ENCODE peak calls at places on chromosomes 12 and 14, in five cellular contexts. One of them, this sample, is unnamed.

GRCh38 chr12:115817399-115817798 is 460.1 kb downstream of the MED13L start:
- DNase-seq in stimulated activated CD4-positive, alpha-beta T cell treated with anti-CD3 and anti-CD28 coated beads, Interleukin-4, amount 100 ng/mL, for 48 hours: no peak
- DNase-seq in activated CD4-positive, alpha-beta T cell treated with anti-CD3 and anti-CD28 coated beads for 48 hours: no peak
- DNase-seq in HuH-7: no peak
- DNase-seq in lung: no peak
- DNase-seq in this sample: no peak

GRCh38 chr12:53928054-53928879 is 10.4 kb upstream of the HOXC13 start:
- DNase-seq in stimulated activated CD4-positive, alpha-beta T cell treated with anti-CD3 and anti-CD28 coated beads, Interleukin-4, amount 100 ng/mL, for 48 hours: no peak
- DNase-seq in activated CD4-positive, alpha-beta T cell treated with anti-CD3 and anti-CD28 coated beads for 48 hours: no peak
- DNase-seq in HuH-7: no peak
- DNase-seq in lung: no peak
- DNase-seq in this sample: no peak

GRCh38 chr14:97891515-97891914 is 1094.3 kb downstream of the VRK1 start:
- DNase-seq in stimulated activated CD4-positive, alpha-beta T cell treated with anti-CD3 and anti-CD28 coated beads, Interleukin-4, amount 100 ng/mL, for 48 hours: no peak
- DNase-seq in activated CD4-positive, alpha-beta T cell treated with anti-CD3 and anti-CD28 coated beads for 48 hours: no peak
- DNase-seq in HuH-7: no peak
- DNase-seq in lung: no peak
- DNase-seq in this sample: no peak

GRCh38 chr12:56098592-56098991 is 5.8 kb upstream of the PA2G4 start:
- DNase-seq in stimulated activated CD4-positive, alpha-beta T cell treated with anti-CD3 and anti-CD28 coated beads, Interleukin-4, amount 100 ng/mL, for 48 hours: no peak
- DNase-seq in activated CD4-positive, alpha-beta T cell treated with anti-CD3 and anti-CD28 coated beads for 48 hours: no peak
- DNase-seq in HuH-7: no peak
- DNase-seq in lung: no peak
- DNase-seq in this sample: no peak

GRCh38 chr12:127290251-127290650 is 976.7 kb upstream of the TMEM132C start:
- DNase-seq in stimulated activated CD4-positive, alpha-beta T cell treated with anti-CD3 and anti-CD28 coated beads, Interleukin-4, amount 100 ng/mL, for 48 hours: no peak
- DNase-seq in activated CD4-positive, alpha-beta T cell treated with anti-CD3 and anti-CD28 coated beads for 48 hours: no peak
- DNase-seq in HuH-7: no peak
- DNase-seq in lung: no peak
- DNase-seq in this sample: no peak

GRCh38 chr14:27608377-27608776 is 1010.5 kb upstream of the NOVA1 start:
- DNase-seq in stimulated activated CD4-positive, alpha-beta T cell treated with anti-CD3 and anti-CD28 coated beads, Interleukin-4, amount 100 ng/mL, for 48 hours: no peak
- DNase-seq in activated CD4-positive, alpha-beta T cell treated with anti-CD3 and anti-CD28 coated beads for 48 hours: no peak
- DNase-seq in HuH-7: peak
- DNase-seq in lung: no peak
- DNase-seq in this sample: no peak

GRCh38 chr12:56725723-56726102 is 614 bp upstream of the NACA start:
- DNase-seq in stimulated activated CD4-positive, alpha-beta T cell treated with anti-CD3 and anti-CD28 coated beads, Interleukin-4, amount 100 ng/mL, for 48 hours: no peak
- DNase-seq in activated CD4-positive, alpha-beta T cell treated with anti-CD3 and anti-CD28 coated beads for 48 hours: no peak
- DNase-seq in HuH-7: no peak
- DNase-seq in lung: no peak
- DNase-seq in this sample: no peak

GRCh38 chr14:68547305-68548193 is 245.3 kb downstream of the ZFP36L1 start:
- DNase-seq in stimulated activated CD4-positive, alpha-beta T cell treated with anti-CD3 and anti-CD28 coated beads, Interleukin-4, amount 100 ng/mL, for 48 hours: no peak
- DNase-seq in activated CD4-positive, alpha-beta T cell treated with anti-CD3 and anti-CD28 coated beads for 48 hours: no peak
- DNase-seq in HuH-7: no peak
- DNase-seq in lung: peak
- DNase-seq in this sample: peak

GRCh38 chr14:74562515-74563232 is 49.4 kb downstream of the LTBP2 start:
- DNase-seq in stimulated activated CD4-positive, alpha-beta T cell treated with anti-CD3 and anti-CD28 coated beads, Interleukin-4, amount 100 ng/mL, for 48 hours: no peak
- DNase-seq in activated CD4-positive, alpha-beta T cell treated with anti-CD3 and anti-CD28 coated beads for 48 hours: no peak
- DNase-seq in HuH-7: peak
- DNase-seq in lung: no peak
- DNase-seq in this sample: no peak

GRCh38 chr12:19186722-19187661 is 57.5 kb downstream of the PLEKHA5 start:
- DNase-seq in stimulated activated CD4-positive, alpha-beta T cell treated with anti-CD3 and anti-CD28 coated beads, Interleukin-4, amount 100 ng/mL, for 48 hours: no peak
- DNase-seq in activated CD4-positive, alpha-beta T cell treated with anti-CD3 and anti-CD28 coated beads for 48 hours: no peak
- DNase-seq in HuH-7: peak
- DNase-seq in lung: no peak
- DNase-seq in this sample: no peak

GRCh38 chr14:92751819-92752218 is 3.4 kb upstream of the LGMN start:
- DNase-seq in stimulated activated CD4-positive, alpha-beta T cell treated with anti-CD3 and anti-CD28 coated beads, Interleukin-4, amount 100 ng/mL, for 48 hours: no peak
- DNase-seq in activated CD4-positive, alpha-beta T cell treated with anti-CD3 and anti-CD28 coated beads for 48 hours: no peak
- DNase-seq in HuH-7: no peak
- DNase-seq in lung: no peak
- DNase-seq in this sample: no peak

GRCh38 chr14:53964249-53964648 is 7.6 kb upstream of the BMP4 start:
- DNase-seq in stimulated activated CD4-positive, alpha-beta T cell treated with anti-CD3 and anti-CD28 coated beads, Interleukin-4, amount 100 ng/mL, for 48 hours: no peak
- DNase-seq in activated CD4-positive, alpha-beta T cell treated with anti-CD3 and anti-CD28 coated beads for 48 hours: no peak
- DNase-seq in HuH-7: no peak
- DNase-seq in lung: no peak
- DNase-seq in this sample: no peak